ENCODE peak calls at places on chromosomes 2 and 18, in four cellular contexts. D is breast epithelium, M is right cardiac atrium, P is tibial artery. N is an unnamed sample. For H3K9me3, the result is how much of the 10 kb centered on the place peaks cover.

GRCh38 chr2:72722492-72723090 is 103.2 kb downstream of the EXOC6B start:
- DNase-seq in D (no peak), M (no peak), P (no peak), N (no peak)

GRCh38 chr2:232957607-232958211 is 55.3 kb downstream of the NGEF start:
- DNase-seq in D (no peak), M (no peak), P (no peak), N (peak)

GRCh38 chr2:209501579-209501978 is 77.7 kb downstream of the MAP2 start:
- DNase-seq in D (no peak), M (no peak), P (no peak), N (no peak)

GRCh38 chr18:4060427-4061281 is 394.5 kb downstream of the DLGAP1 start:
- DNase-seq in D (no peak), M (no peak), P (no peak), N (peak)

GRCh38 chr2:231692847-231693246 is 15.5 kb upstream of the PTMA start:
- DNase-seq in D (no peak), M (no peak), P (no peak), N (no peak)

GRCh38 chr2:219691551-219691950 is 64.1 kb downstream of the SLC4A3 start:
- DNase-seq in D (no peak), M (no peak), P (no peak), N (no peak)

GRCh38 chr2:219572237-219573001 is at the start of gene INHA:
- DNase-seq in D (no peak), M (peak), P (no peak), N (no peak)

GRCh38 chr2:175766880-175767279 is 235.2 kb downstream of the LNPK start:
- DNase-seq in D (no peak), M (no peak), P (no peak), N (no peak)

GRCh38 chr18:47893047-47893446 is 37.4 kb downstream of the SMAD2 start:
- DNase-seq in D (no peak), M (no peak), P (no peak), N (no peak)

GRCh38 chr2:230881840-230882239 is 17.1 kb downstream of the ITM2C start:
- DNase-seq in D (no peak), M (no peak), P (no peak), N (no peak)

GRCh38 chr2:134706587-134707329 is 12.0 kb downstream of the TMEM163 start:
- DNase-seq in D (peak), M (no peak), P (no peak), N (no peak)

GRCh38 chr18:10798727-10799435 is 273.1 kb downstream of the NAPG start:
- DNase-seq in D (no peak), M (no peak), P (no peak), N (no peak)

GRCh38 chr18:13500227-13500865 is 226.0 kb downstream of the FAM210A start:
- DNase-seq in D (peak), M (peak), P (peak), N (no peak)

GRCh38 chr18:48840491-48840877 is 110.3 kb downstream of the SMAD7 start:
- DNase-seq in D (no peak), M (peak), P (no peak), N (no peak)

GRCh38 chr2:128286905-128287779 is 31.5 kb downstream of the HS6ST1 start:
- DNase-seq in D (no peak), M (peak), P (no peak), N (no peak)

GRCh38 chr2:71949537-71949798 is 198.2 kb downstream of the CYP26B1 start:
- DNase-seq in D (no peak), M (no peak), P (no peak), N (no peak)

GRCh38 chr2:165863816-165864221 is 69.8 kb upstream of the GALNT3 start:
- DNase-seq in D (no peak), M (no peak), P (no peak), N (no peak)

GRCh38 chr18:48326901-48327675 is 82.1 kb downstream of the ZBTB7C start:
- DNase-seq in D (no peak), M (no peak), P (no peak), N (no peak)

GRCh38 chr2:25165992-25166618 is 2.3 kb downstream of the POMC start:
- DNase-seq in D (no peak), M (peak), P (no peak), N (peak)

GRCh38 chr2:62423235-62423634 is 82.8 kb downstream of the TMEM17 start:
- DNase-seq in D (peak), M (no peak), P (no peak), N (no peak)

GRCh38 chr2:86216577-86217555 is 17.6 kb downstream of the MRPL35 start:
- DNase-seq in D (no peak), M (no peak), P (no peak), N (no peak)

GRCh38 chr2:133171396-133172004 is 396.8 kb downstream of the NCKAP5 start:
- DNase-seq in D (no peak), M (no peak), P (no peak), N (no peak)

GRCh38 chr2:102789349-102790085 is 27.7 kb downstream of the TMEM182 start:
- DNase-seq in D (no peak), M (no peak), P (no peak), N (no peak)

GRCh38 chr2:46334389-46335345 is 37.5 kb downstream of the EPAS1 start:
- DNase-seq in D (no peak), M (no peak), P (no peak), N (no peak)

DNA sequence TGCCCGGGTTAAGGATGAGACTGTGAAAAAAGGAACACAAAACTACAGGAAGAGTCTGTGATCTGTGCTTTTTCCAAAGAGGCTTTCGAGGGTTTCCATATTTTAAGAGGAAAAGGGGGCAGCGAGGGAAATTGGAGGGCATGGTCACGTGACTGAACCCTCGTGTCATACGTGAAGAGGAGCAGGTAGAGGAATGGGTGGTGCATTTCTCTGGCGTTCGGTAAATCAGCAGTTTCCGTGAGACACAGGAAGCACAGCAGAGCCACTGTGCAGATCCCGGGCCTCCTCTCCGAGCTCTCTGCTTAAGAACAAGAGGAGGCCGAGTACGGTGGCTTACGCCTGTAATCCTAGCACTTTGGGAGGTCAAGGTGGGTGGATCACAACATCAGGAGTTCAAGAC is 219.7 kb downstream of the NDUFA10 start:
- DNase-seq in D (no peak), M (peak), P (peak), N (no peak)
- H3K9me3 ChIP-seq in D (under half), M (under half), P (under half), N (under half)

DNA sequence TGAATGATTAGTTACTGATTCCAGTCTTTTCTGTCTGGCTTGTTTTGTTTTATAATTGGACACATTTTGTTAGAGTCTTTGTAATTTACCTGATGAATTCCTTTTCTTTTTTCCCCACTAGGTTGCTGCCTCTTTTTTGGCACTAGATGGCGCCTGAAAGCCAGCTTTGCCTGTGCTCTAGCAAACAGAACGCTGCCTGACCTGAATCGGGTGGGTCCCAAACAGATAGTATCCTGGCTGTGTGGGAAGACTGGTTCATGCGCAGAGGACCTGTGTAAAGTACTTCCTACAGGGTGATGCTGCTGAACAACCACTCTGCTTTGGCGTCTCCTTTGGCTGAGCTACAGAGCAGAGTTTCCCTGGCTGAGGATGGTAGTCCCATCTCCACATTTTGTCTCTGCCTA is 288.2 kb downstream of the IKZF2 start:
- DNase-seq in D (no peak), M (no peak), P (no peak), N (peak)
- H3K9me3 ChIP-seq in D (under half), M (under half), P (under half), N (under half)

GRCh38 chr2:89834306-89834705 is 1142.8 kb downstream of the RPIA start:
- DNase-seq in D (no peak), M (no peak), P (no peak), N (no peak)
- H3K9me3 ChIP-seq in D (under half), M (under half), P (under half), N (half or more)

GRCh38 chr18:59505311-59505710 is 146.2 kb upstream of the LMAN1 start:
- DNase-seq in D (no peak), M (no peak), P (no peak), N (peak)
- H3K9me3 ChIP-seq in D (under half), M (under half), P (under half), N (under half)

DNA sequence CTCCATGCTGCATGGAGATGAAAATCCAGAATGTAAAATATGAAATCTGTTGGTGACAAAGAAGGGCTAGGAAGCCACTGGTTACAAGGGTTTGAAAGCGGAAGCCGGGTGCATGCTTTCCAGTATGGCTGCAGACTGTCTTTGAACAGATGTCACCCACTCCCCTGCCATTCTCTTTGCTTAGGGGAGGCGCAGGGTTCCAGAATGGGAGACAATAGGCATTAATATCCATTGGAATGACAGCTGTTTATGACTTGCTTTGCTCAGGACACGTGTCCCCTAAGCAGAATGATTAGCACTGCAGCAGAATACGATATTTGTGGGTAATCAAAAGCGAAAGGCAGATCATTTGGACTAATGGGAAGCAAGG is 25.9 kb upstream of the NRP2 start:
- DNase-seq in D (no peak), M (no peak), P (no peak), N (no peak)
- H3K9me3 ChIP-seq in D (under half), M (under half), P (under half), N (under half)

DNA sequence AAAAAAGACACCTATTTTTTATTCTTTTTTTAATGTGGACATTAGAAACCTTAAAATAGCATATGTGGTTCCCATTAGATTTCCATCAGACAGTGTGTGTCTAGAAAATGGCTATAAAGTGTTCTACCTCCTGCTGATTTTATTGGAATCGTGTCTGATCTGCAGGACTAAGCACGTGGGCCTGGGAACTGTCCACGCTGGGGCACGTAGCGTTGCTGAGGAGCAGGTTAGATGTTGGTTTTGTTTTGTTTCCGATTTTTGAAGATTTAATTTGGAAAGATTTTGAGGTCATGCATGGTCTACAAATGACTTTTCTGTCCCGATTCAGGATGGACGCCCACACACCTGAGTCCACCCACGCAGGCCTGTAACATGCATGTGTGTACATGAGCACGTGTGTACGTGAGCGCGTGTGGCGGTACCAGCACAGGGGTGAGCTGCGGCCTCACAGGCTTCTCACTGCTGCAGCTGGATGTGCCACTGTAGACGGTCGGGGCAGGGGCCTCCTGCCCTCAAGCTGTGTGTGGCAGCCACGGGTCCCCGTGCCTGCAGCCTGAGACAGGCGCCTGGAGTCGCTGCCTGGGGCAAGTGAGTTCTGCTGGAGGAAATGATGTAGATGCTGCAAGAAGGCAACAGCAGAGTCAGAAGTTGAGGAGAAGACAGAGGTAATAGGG is 99.7 kb upstream of the CTDP1 start:
- DNase-seq in D (no peak), M (peak), P (no peak), N (no peak)
- H3K9me3 ChIP-seq in D (under half), M (under half), P (under half), N (under half)

N was measured in PC-9.